ENCODE peak calls at places on chromosomes 6 and 20, in seven cellular contexts. N is RWPE2; F is pancreas; A is heart right ventricle; Q is K562; G is heart left ventricle; D is CD8-positive, alpha-beta T cell. V is an unnamed sample.

GRCh38 chr6:1575213-1576041 is 34.3 kb upstream of the FOXC1 start:
- ATAC-seq in N (no peak), F (peak; percentile 48), A (peak; percentile 67), Q (no peak), G (peak; percentile 57), D (no peak), V (peak; percentile 29)

GRCh38 chr6:130577178-130577919 is 211.5 kb downstream of the TMEM200A start:
- ATAC-seq in N (no peak), F (no peak), A (no peak), Q (no peak), G (no peak), D (no peak), V (no peak)

GRCh38 chr20:63497946-63498935 is 642 bp downstream of the EEF1A2 start:
- ATAC-seq in N (peak; percentile 61), F (peak; percentile 60), A (peak; percentile 50), Q (peak; percentile 19), G (peak; percentile 55), D (no peak), V (peak; percentile 29)

GRCh38 chr6:106415920-106416319 is 55.4 kb downstream of the CRYBG1 start:
- ATAC-seq in N (no peak), F (no peak), A (no peak), Q (no peak), G (no peak), D (no peak), V (no peak)

GRCh38 chr6:138196142-138196738 is 22.1 kb downstream of the PBOV1 start:
- ATAC-seq in N (no peak), F (no peak), A (no peak), Q (no peak), G (no peak), D (no peak), V (no peak)

GRCh38 chr6:84842526-84843161 is 78.2 kb upstream of the TBX18 start:
- ATAC-seq in N (no peak), F (no peak), A (no peak), Q (peak; percentile 33), G (no peak), D (no peak), V (no peak)

GRCh38 chr6:18405477-18406293 is 18.5 kb downstream of the RNF144B start:
- ATAC-seq in N (peak; percentile 98), F (no peak), A (no peak), Q (no peak), G (no peak), D (no peak), V (peak; percentile 51)

GRCh38 chr6:10170816-10171215 is 244.1 kb downstream of the TFAP2A start:
- ATAC-seq in N (no peak), F (no peak), A (no peak), Q (no peak), G (no peak), D (no peak), V (no peak)

GRCh38 chr6:46903175-46903574 is 18.6 kb downstream of the ADGRF5 start:
- ATAC-seq in N (no peak), F (no peak), A (peak; percentile 85), Q (no peak), G (peak; percentile 91), D (no peak), V (peak; percentile 41)

GRCh38 chr20:34995696-34996095 is 40.0 kb downstream of the MYH7B start:
- ATAC-seq in N (no peak), F (no peak), A (no peak), Q (no peak), G (no peak), D (no peak), V (no peak)

GRCh38 chr6:53913286-53913685 is 118.5 kb downstream of the LRRC1 start:
- ATAC-seq in N (no peak), F (no peak), A (no peak), Q (no peak), G (no peak), D (no peak), V (no peak)

GRCh38 chr6:158153576-158153975 is 14.5 kb downstream of the SERAC1 start:
- ATAC-seq in N (no peak), F (no peak), A (no peak), Q (no peak), G (no peak), D (no peak), V (no peak)

GRCh38 chr20:10653593-10654288 is 20.1 kb downstream of the JAG1 start:
- ATAC-seq in N (no peak), F (peak; percentile 28), A (peak; percentile 64), Q (no peak), G (peak; percentile 66), D (no peak), V (peak; percentile 58)

GRCh38 chr6:100899202-100899601 is 18.1 kb upstream of the ASCC3 start:
- ATAC-seq in N (no peak), F (no peak), A (no peak), Q (peak; percentile 64), G (no peak), D (no peak), V (no peak)

GRCh38 chr20:8342401-8342800 is 210.3 kb downstream of the PLCB1 start:
- ATAC-seq in N (no peak), F (peak; percentile 80), A (no peak), Q (no peak), G (no peak), D (no peak), V (no peak)

GRCh38 chr6:28212510-28213212 is 12.4 kb upstream of the ZSCAN9 start:
- ATAC-seq in N (peak; percentile 82), F (peak; percentile 69), A (peak; percentile 17), Q (peak; percentile 78), G (peak; percentile 31), D (peak; percentile 36), V (peak; percentile 19)

GRCh38 chr6:96897396-96898240 is at the start of gene NDUFAF4:
- ATAC-seq in N (peak; percentile 92), F (peak; percentile 99), A (peak; percentile 99), Q (peak; percentile 97), G (peak; percentile 99), D (peak; percentile 93), V (peak; percentile 98)

GRCh38 chr6:1574083-1574761 is 35.5 kb upstream of the FOXC1 start:
- ATAC-seq in N (no peak), F (no peak), A (no peak), Q (no peak), G (peak; percentile 64), D (no peak), V (no peak)

GRCh38 chr6:39882567-39882953 is 51.7 kb downstream of the MOCS1 start:
- ATAC-seq in N (no peak), F (no peak), A (peak; percentile 73), Q (no peak), G (peak; percentile 80), D (no peak), V (peak; percentile 60)

GRCh38 chr6:111589366-111589765 is 16.3 kb downstream of the TRAF3IP2 start:
- ATAC-seq in N (peak; percentile 79), F (no peak), A (peak; percentile 54), Q (no peak), G (peak; percentile 57), D (no peak), V (peak; percentile 64)

GRCh38 chr6:117536317-117536716 is 53.8 kb downstream of the DCBLD1 start:
- ATAC-seq in N (peak; percentile 15), F (no peak), A (no peak), Q (peak; percentile 90), G (no peak), D (no peak), V (no peak)

GRCh38 chr6:140540743-140541142 is 1166.3 kb upstream of the CITED2 start:
- ATAC-seq in N (no peak), F (no peak), A (no peak), Q (no peak), G (no peak), D (no peak), V (no peak)

GRCh38 chr6:163683105-163683622 is 268.6 kb downstream of the QKI start:
- ATAC-seq in N (no peak), F (no peak), A (no peak), Q (no peak), G (no peak), D (no peak), V (no peak)

GRCh38 chr20:23407770-23408467 is 13.4 kb downstream of the NAPB start:
- ATAC-seq in N (no peak), F (no peak), A (no peak), Q (no peak), G (no peak), D (peak; percentile 98), V (no peak)

DNA sequence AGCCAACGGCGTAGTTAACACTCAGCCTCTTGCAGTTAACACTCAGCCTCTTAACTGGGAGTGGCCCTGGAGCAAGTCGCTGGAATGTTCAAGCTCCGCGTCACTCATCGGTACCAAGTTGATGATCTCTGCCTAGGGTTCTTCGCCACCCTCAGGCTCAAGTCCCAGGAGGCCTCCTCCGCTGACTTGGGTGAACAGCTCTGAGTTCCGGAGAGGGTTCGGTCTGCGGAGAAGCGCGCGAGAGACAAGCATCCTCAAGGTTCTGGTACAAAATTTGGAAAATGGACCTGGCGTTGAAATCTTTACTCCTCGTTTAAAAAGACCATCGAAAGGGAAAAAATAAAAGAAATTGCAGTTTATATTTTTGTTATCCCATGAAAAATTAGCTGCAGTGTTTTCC is 876 bp upstream of the DSP start:
- ATAC-seq in N (no peak), F (no peak), A (peak; percentile 44), Q (no peak), G (peak; percentile 46), D (no peak), V (no peak)
- H3K4me3 ChIP-seq in N (peak overlapping the region; percentile 73), F (peak overlapping the region; percentile 86), A (peak overlapping the region; percentile 67), Q (no peak overlapping the region), G (peak overlapping the region; percentile 59), D (no peak overlapping the region), V (no peak overlapping the region)

GRCh38 chr6:79646006-79646405 is 14.9 kb downstream of the SH3BGRL2 start:
- ATAC-seq in N (peak; percentile 19), F (no peak), A (no peak), Q (peak; percentile 93), G (no peak), D (peak; percentile 42), V (no peak)
- TF ChIP-seq CTCF in N (peak; percentile 20), F (no peak), A (peak; percentile 11), Q (peak; percentile 60), G (peak; percentile 12), D (peak; percentile 27), V (no peak)

GRCh38 chr20:49693435-49694171 is 20.1 kb downstream of the B4GALT5 start:
- ATAC-seq in N (peak; percentile 66), F (no peak), A (no peak), Q (no peak), G (no peak), D (no peak), V (no peak)
- H3K4me1 ChIP-seq in N (peaks cover 79% of the 10 kb centered on the region), F (peaks cover 77% of the 10 kb centered on the region), A (peaks cover 4% of the 10 kb centered on the region), Q (peaks cover 25% of the 10 kb centered on the region), G (peaks cover 66% of the 10 kb centered on the region), D (no peaks in the 10 kb centered on the region), V (peaks cover 14% of the 10 kb centered on the region)

DNA sequence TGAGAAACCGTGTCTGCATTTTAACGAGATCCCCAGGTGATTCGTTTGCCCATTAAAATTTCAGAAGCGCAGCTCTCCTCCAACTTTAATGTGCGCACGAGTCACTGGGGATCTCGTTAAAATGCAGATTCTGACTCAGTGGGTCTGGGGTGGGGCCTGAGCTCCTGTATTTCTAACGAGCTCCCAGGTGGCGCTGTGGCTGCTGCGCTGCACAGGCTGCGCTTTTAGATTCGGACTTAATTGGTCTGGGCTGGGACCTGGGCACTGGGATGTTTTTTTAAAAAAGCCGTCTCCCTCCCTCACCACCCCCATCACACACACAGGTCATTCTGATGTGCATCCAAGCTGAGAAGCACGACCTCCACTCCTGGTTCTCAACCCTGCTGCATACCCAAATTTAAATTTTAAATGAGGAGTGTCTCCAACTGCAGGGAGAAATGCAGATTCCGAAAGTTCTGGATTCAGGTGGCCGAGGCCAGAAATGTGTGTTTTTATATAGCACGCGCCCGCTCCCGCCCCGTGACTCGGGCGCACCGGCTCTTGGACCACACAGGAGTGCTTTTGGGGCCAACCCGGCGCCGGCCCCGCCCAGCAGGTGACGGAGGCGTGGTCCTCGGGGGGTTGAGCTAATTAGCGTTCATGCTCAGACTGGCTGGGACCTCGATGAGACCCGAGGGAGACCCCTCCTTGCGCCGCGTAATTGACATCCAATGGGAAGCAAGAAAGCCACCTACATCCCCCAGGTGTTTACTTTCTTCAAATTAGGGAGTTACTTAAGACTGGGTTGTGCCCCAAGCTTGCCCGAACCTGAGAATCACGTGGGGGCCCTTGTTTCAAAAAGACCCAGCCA is 85.8 kb downstream of the ZFP64 start:
- ATAC-seq in N (peak; percentile 62), F (no peak), A (no peak), Q (no peak), G (no peak), D (no peak), V (no peak)
- H3K4me3 ChIP-seq in N (peak overlapping the region; percentile 44), F (no peak overlapping the region), A (peak overlapping the region; percentile 55), Q (no peak overlapping the region), G (no peak overlapping the region), D (peak overlapping the region; percentile 19), V (peak overlapping the region; percentile 55)